ENCODE peak calls at places on chromosome 9, in four cellular contexts. S, E, N and L are unnamed samples.

GRCh38 chr9:72592501-72593403 is 71.3 kb downstream of the TMC1 start:
- DNase-seq in N (peak), E (peak), S (peak), L (peak)

GRCh38 chr9:15211160-15211993 is 95.6 kb downstream of the TTC39B start:
- DNase-seq in E (peak), S (peak), N (peak), L (peak)

GRCh38 chr9:109382182-109382581 is 61.3 kb upstream of the EPB41L4B start:
- DNase-seq in S (no peak), E (no peak), N (no peak), L (no peak)

GRCh38 chr9:104927912-104928740 is at the start of gene ABCA1:
- DNase-seq in N (no peak), S (peak), E (peak), L (peak)

GRCh38 chr9:110143969-110144545 is 63.9 kb downstream of the C9orf152 start:
- DNase-seq in S (no peak), N (no peak), E (no peak), L (no peak)

GRCh38 chr9:114166606-114167572 is 11.6 kb downstream of the COL27A1 start:
- DNase-seq in S (no peak), N (no peak), E (no peak), L (no peak)

GRCh38 chr9:115992834-115993233 is 160.8 kb upstream of the PAPPA start:
- DNase-seq in E (no peak), S (no peak), N (no peak), L (peak)

GRCh38 chr9:79014929-79015699 is 556.7 kb upstream of the TLE4 start:
- DNase-seq in E (no peak), S (no peak), N (no peak), L (no peak)

GRCh38 chr9:114370985-114371335 is 16.8 kb downstream of the AKNA start:
- DNase-seq in S (no peak), E (no peak), N (no peak), L (no peak)

GRCh38 chr9:126440042-126440441 is 113.4 kb downstream of the MVB12B start:
- DNase-seq in N (no peak), S (no peak), E (no peak), L (no peak)

GRCh38 chr9:72292184-72292787 is 72.7 kb downstream of the ZFAND5 start:
- DNase-seq in E (no peak), N (no peak), S (peak), L (peak)

GRCh38 chr9:132832171-132832570 is 45.9 kb downstream of the AK8 start:
- DNase-seq in S (no peak), N (no peak), E (no peak), L (no peak)

GRCh38 chr9:35729700-35730485 is 2.1 kb downstream of the TLN1 start:
- DNase-seq in S (peak), E (peak), N (no peak), L (peak)

GRCh38 chr9:33799928-33800689 is 4.7 kb downstream of the PRSS3 start:
- DNase-seq in N (no peak), E (no peak), S (no peak), L (no peak)

GRCh38 chr9:1083325-1083913 is 33.3 kb downstream of the DMRT2 start:
- DNase-seq in N (no peak), S (no peak), E (no peak), L (peak)

GRCh38 chr9:111872886-111873285 is 23.7 kb upstream of the UGCG start:
- DNase-seq in N (no peak), E (no peak), S (no peak), L (no peak)

GRCh38 chr9:117487555-117488175 is 72.8 kb upstream of the ASTN2 start:
- DNase-seq in N (peak), S (peak), E (peak), L (peak)

GRCh38 chr9:98380065-98380681 is 124.7 kb upstream of the TBC1D2 start:
- DNase-seq in N (peak), E (peak), S (no peak), L (peak)

GRCh38 chr9:133449760-133450159 is 10.0 kb upstream of the CACFD1 start:
- DNase-seq in N (no peak), S (peak), E (no peak), L (no peak)

GRCh38 chr9:12695474-12695873 is 2.3 kb downstream of the TYRP1 start:
- DNase-seq in E (no peak), S (no peak), N (no peak), L (no peak)

GRCh38 chr9:68739631-68740174 is 34.7 kb downstream of the PIP5K1B start:
- DNase-seq in E (no peak), S (peak), N (no peak), L (no peak)

GRCh38 chr9:70566066-70566465 is 151.6 kb upstream of the KLF9 start:
- DNase-seq in E (no peak), N (no peak), S (no peak), L (no peak)

GRCh38 chr9:70563010-70563409 is 148.6 kb upstream of the KLF9 start:
- DNase-seq in S (no peak), E (no peak), N (no peak), L (no peak)

GRCh38 chr9:70564464-70565190 is 150.2 kb upstream of the KLF9 start:
- DNase-seq in S (no peak), E (no peak), N (no peak), L (no peak)

GRCh38 chr9:70561805-70562395 is 147.4 kb upstream of the KLF9 start:
- DNase-seq in S (no peak), N (no peak), E (no peak), L (no peak)

GRCh38 chr9:70563437-70564204 is 149.2 kb upstream of the KLF9 start:
- DNase-seq in S (no peak), E (no peak), N (peak), L (no peak)
- TF ChIP-seq JUNB in S (no peak), E (no peak), N (peak), L (no peak)

GRCh38 chr9:37035472-37036236 is 1.6 kb upstream of the PAX5 start:
- DNase-seq in E (no peak), S (no peak), N (no peak), L (peak)

GRCh38 chr9:37036237-37037136 is 2.4 kb upstream of the PAX5 start:
- DNase-seq in E (no peak), S (no peak), N (no peak), L (peak)

GRCh38 chr9:37033753-37034319 is at the start of gene PAX5:
- DNase-seq in E (no peak), S (no peak), N (no peak), L (peak)

GRCh38 chr9:37034320-37034937 is 361 bp upstream of the PAX5 start:
- DNase-seq in E (no peak), N (no peak), S (no peak), L (peak)

DNA sequence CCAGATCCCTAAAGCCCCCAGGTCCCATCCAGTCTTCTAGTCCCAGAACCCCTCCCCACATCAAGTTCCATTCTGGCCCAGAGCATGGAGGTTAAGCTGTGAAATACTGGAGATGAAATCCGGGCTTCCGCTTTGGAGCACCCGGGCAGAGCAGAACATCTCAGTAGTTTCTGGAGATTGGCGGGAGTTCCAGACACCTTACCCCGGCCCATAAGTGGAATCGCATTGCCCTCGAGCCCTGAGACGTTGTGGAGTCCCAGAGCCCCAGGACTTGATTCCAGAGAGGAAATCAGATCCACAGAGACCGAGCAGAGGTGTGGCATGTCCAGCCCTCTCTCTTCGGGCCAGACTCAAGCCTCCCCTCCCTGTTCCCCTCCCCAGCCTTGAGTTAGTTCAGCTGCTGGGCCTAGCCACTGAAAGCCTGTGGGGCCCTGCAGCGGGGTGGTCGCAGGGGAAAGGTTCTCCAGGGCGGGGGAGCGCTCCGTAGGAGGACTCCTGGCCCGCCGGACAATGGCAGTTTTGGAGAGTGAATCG is 937 bp upstream of the PAX5 start:
- DNase-seq in N (no peak), E (no peak), S (no peak), L (peak)
- TF ChIP-seq EZH2 in N (no peak), E (no peak), S (peak), L (peak)

DNA sequence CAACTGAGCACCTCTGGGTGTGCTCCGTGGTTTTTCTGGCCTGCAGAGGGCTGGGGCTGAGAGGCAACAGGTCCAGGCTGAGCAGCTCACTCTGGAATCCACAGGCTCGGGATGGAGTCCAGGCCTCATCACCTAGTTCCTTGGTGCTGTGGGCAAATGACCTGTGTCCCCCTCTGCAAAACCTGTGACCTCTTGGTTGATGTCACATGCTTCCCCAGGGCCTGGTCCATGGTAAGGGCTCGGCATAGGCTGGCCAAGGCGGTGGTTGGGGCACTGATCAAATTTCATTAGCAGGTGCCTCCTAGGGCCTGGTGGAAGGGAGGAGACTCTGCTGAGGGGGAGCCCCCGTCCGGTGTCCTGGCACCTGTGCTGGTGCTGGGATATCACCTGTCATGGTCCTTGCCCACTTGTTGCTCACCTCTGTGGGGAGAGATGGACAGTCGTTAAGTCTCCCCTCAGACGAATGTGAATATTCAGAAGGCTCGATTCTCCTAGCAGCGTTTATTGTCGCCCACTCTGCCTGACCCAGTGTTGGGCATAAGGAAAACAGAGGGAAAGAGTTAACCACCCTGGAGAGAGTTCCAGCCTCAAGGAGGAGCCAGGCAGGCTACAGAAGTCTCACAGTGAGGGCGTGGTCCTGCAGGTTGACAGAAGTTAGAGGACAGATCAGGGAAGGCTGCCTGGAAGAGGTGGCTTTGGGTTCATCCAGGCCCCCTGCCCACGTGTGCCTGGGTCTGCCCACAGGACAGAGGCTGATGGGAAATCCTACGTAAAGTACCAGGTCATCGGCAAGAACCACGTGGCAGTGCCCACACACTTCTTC is 3.5 kb downstream of the ENDOG start:
- DNase-seq in E (no peak), S (no peak), N (no peak), L (no peak)
- TF ChIP-seq POLR2AphosphoS5 in E (no peak), S (no peak), N (no peak), L (peak)

GRCh38 chr9:80707120-80707519 is 982.2 kb downstream of the TLE1 start:
- DNase-seq in E (no peak), N (no peak), S (no peak), L (no peak)
- TF ChIP-seq JUNB in E (no peak), N (no peak), S (no peak), L (no peak)

DNA sequence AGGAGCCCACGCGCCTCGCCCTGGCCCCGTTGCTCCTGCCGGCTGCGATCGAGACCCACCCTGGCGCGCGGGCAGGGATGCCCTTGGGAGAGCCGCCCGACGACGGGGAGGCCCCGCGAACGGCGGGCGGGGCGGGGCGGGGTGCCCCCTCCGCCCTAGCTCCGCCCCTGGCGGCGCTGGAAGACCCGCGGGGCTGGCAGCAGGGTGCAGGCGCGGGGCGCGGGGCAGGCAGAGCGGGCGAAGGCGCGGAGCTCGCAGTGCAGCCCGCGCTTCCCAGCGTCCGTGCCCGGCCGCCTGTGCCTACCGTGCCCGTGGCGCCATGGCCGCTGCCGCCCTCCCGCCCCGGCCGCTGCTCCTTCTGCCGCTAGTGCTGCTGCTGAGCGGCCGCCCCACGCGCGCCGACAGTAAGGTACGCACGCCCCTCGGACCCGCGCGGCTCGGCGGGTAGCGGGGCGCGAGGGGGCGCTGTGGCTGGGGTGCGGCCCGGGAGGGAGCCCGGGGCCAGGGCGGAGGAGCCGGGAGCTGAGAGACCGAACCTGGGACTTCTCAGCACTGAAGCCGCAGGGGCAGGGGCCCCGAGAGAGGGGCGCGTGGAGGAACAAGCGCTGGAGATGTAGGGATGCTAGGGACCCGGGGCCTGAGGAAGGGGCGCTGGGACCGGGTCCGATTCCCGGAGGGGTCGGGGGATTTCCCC is at the start of gene OLFML2A:
- DNase-seq in E (peak), S (no peak), N (no peak), L (peak)
- TF ChIP-seq EZH2 in E (no peak), S (no peak), N (no peak), L (no peak)